ENCODE peak calls at places on chromosomes 12 and 14, in eight cellular contexts. S is cardiac muscle cell; R is stomach; I is WERI-Rb-1; D is CD8-positive, alpha-beta memory T cell; P is effector memory CD4-positive, alpha-beta T cell; K is psoas muscle; L is sigmoid colon. F is an unnamed sample.

GRCh38 chr12:95204141-95204866 is 13.0 kb downstream of the FGD6 start:
- DNase-seq in L (peak; percentile 71), R (peak; percentile 30), S (peak; percentile 39), K (no peak), D (no peak), I (no peak), P (no peak), F (no peak)

GRCh38 chr12:21831671-21832357 is 57.3 kb upstream of the KCNJ8 start:
- DNase-seq in P (no peak), R (no peak), K (peak; percentile 45), I (no peak), D (no peak), S (no peak), L (peak; percentile 89), F (no peak)

GRCh38 chr12:98743362-98743953 is 98.4 kb downstream of the APAF1 start:
- DNase-seq in I (peak; percentile 54), S (peak; percentile 48), L (no peak), D (no peak), P (no peak), R (no peak), K (no peak), F (no peak)

GRCh38 chr12:132806857-132807256 is 21.8 kb downstream of the GOLGA3 start:
- DNase-seq in I (no peak), S (no peak), P (no peak), K (no peak), R (no peak), D (peak; percentile 35), L (no peak), F (peak; percentile 67)

GRCh38 chr14:37036669-37037341 is 135.6 kb downstream of the SLC25A21 start:
- DNase-seq in P (no peak), L (no peak), R (no peak), I (no peak), D (no peak), K (peak; percentile 11), S (no peak), F (no peak)

GRCh38 chr14:100012478-100012925 is 52.7 kb upstream of the EVL start:
- DNase-seq in S (no peak), L (no peak), K (no peak), D (no peak), P (no peak), I (no peak), R (no peak), F (no peak)

GRCh38 chr12:10366875-10367274 is 23.0 kb downstream of the KLRK1 start:
- DNase-seq in L (no peak), P (no peak), K (no peak), S (no peak), D (peak; percentile 57), R (no peak), I (no peak), F (no peak)

GRCh38 chr12:130947028-130947427 is 6.7 kb upstream of the ADGRD1 start:
- DNase-seq in R (no peak), S (no peak), P (no peak), I (no peak), L (no peak), D (no peak), K (no peak), F (no peak)

GRCh38 chr14:29175706-29176105 is 409.1 kb downstream of the FOXG1 start:
- DNase-seq in K (no peak), D (no peak), P (no peak), S (no peak), L (no peak), I (no peak), R (no peak), F (no peak)

GRCh38 chr12:5294274-5294673 is 137.6 kb upstream of the NTF3 start:
- DNase-seq in K (no peak), I (no peak), L (no peak), R (no peak), S (no peak), D (no peak), P (no peak), F (no peak)

GRCh38 chr12:85627584-85627983 is 208.6 kb downstream of the RASSF9 start:
- DNase-seq in P (no peak), R (no peak), K (no peak), D (no peak), S (no peak), L (no peak), I (no peak), F (no peak)

GRCh38 chr12:38056701-38057689 is 259.6 kb upstream of the ALG10B start:
- DNase-seq in S (no peak), R (no peak), K (no peak), L (no peak), P (no peak), D (no peak), I (no peak), F (no peak)

GRCh38 chr14:97414718-97415098 is 617.5 kb downstream of the VRK1 start:
- DNase-seq in I (no peak), K (no peak), S (no peak), D (no peak), P (no peak), L (no peak), R (no peak), F (no peak)

GRCh38 chr12:131119936-131120335 is 166.2 kb downstream of the ADGRD1 start:
- DNase-seq in R (no peak), P (no peak), I (no peak), K (peak; percentile 7), D (no peak), L (peak; percentile 58), S (no peak), F (no peak)

GRCh38 chr12:55829967-55830600 is 697 bp upstream of the DNAJC14 start:
- DNase-seq in D (peak; percentile 42), R (peak; percentile 58), P (no peak), K (peak; percentile 56), L (peak; percentile 85), S (peak; percentile 64), I (peak; percentile 31), F (peak; percentile 85)

GRCh38 chr14:56660677-56661389 is 81.2 kb downstream of the TMEM260 start:
- DNase-seq in P (no peak), L (no peak), I (peak; percentile 12), S (no peak), D (no peak), R (no peak), K (no peak), F (no peak)

GRCh38 chr12:27974735-27975221 is 2.2 kb upstream of the PTHLH start:
- DNase-seq in L (no peak), R (no peak), S (no peak), I (no peak), P (no peak), K (no peak), D (no peak), F (no peak)

GRCh38 chr12:106245767-106246166 is 2.1 kb downstream of the CKAP4 start:
- DNase-seq in K (peak; percentile 50), D (no peak), P (no peak), S (no peak), L (peak; percentile 81), I (no peak), R (peak; percentile 76), F (no peak)

GRCh38 chr14:39447155-39447554 is 14.9 kb upstream of the FBXO33 start:
- DNase-seq in K (no peak), S (no peak), P (no peak), D (no peak), I (no peak), R (no peak), L (no peak), F (no peak)

GRCh38 chr14:105071942-105072341 is 6.7 kb upstream of the GPR132 start:
- DNase-seq in P (no peak), I (no peak), K (no peak), S (no peak), D (no peak), R (no peak), L (no peak), F (no peak)
- H3K27ac ChIP-seq in P (no peak overlapping the region), I (no peak overlapping the region), K (no peak overlapping the region), S (no peak overlapping the region), D (no peak overlapping the region), R (no peak overlapping the region), L (no peak overlapping the region), F (no peak overlapping the region)

GRCh38 chr12:234891-235415 is 21.0 kb upstream of the SLC6A12 start:
- DNase-seq in I (no peak), K (no peak), D (no peak), S (no peak), R (no peak), L (no peak), P (no peak), F (no peak)

GRCh38 chr12:229441-230191 is 15.7 kb upstream of the SLC6A12 start:
- DNase-seq in R (no peak), L (no peak), P (no peak), I (no peak), S (no peak), D (no peak), K (no peak), F (no peak)

GRCh38 chr12:230925-231671 is 17.1 kb upstream of the SLC6A12 start:
- DNase-seq in I (no peak), L (no peak), D (no peak), S (no peak), P (no peak), K (no peak), R (no peak), F (peak; percentile 42)

GRCh38 chr12:233615-233968 is 19.6 kb upstream of the SLC6A12 start:
- DNase-seq in L (no peak), D (no peak), S (no peak), K (no peak), R (no peak), P (no peak), I (no peak), F (no peak)

GRCh38 chr12:232731-233614 is 19.0 kb upstream of the SLC6A12 start:
- DNase-seq in I (peak; percentile 81), P (no peak), S (no peak), R (peak; percentile 17), L (no peak), K (no peak), D (no peak), F (no peak)
- H3K27ac ChIP-seq in I (peak overlapping the region; percentile 26), P (no peak overlapping the region), S (peak overlapping the region; percentile 43), R (no peak overlapping the region), L (no peak overlapping the region), K (peak overlapping the region; percentile 60), D (no peak overlapping the region), F (no peak overlapping the region)

GRCh38 chr12:105107176-105107496 is 395 bp upstream of the WASHC4 start:
- DNase-seq in D (no peak), S (no peak), P (no peak), L (peak; percentile 68), R (no peak), I (no peak), K (no peak), F (no peak)
- H3K27ac ChIP-seq in D (peak overlapping the region; percentile 92), S (peak overlapping the region; percentile 93), P (peak overlapping the region; percentile 90), L (peak overlapping the region; percentile 94), R (peak overlapping the region; percentile 96), I (no peak overlapping the region), K (peak overlapping the region; percentile 97), F (peak overlapping the region; percentile 96)

GRCh38 chr12:45518516-45519235 is 210.8 kb upstream of the ARID2 start:
- DNase-seq in K (no peak), I (no peak), L (no peak), D (peak; percentile 47), P (peak; percentile 41), R (no peak), S (no peak), F (no peak)
- H3K27ac ChIP-seq in K (no peak overlapping the region), I (no peak overlapping the region), L (no peak overlapping the region), D (no peak overlapping the region), P (peak overlapping the region; percentile 60), R (no peak overlapping the region), S (no peak overlapping the region), F (no peak overlapping the region)

F was measured in caudate nucleus.